ENCODE peak calls at places on chromosomes 7 and 10, in eight cellular contexts. Y is stimulated activated CD4-positive, alpha-beta T cell treated with anti-CD3 and anti-CD28 coated beads, Interleukin-4, amount 100 ng/mL, for 4 hours; S is NCI-H1105 treated with DMSO at 0.1 percent for 48 hours; A is NCI-H2081; X is GM23248; B is AG10803; P is HS-5; K is nephron progenitor cell. I is an unnamed sample.

GRCh38 chr7:2894118-2894940 is 50.2 kb upstream of the GNA12 start:
- DNase-seq in Y (peak; percentile 50), S (no peak), A (peak; percentile 24), X (no peak), B (no peak), P (no peak), K (no peak), I (peak; percentile 38)

GRCh38 chr7:140829720-140830119 is 95.0 kb downstream of the BRAF start:
- DNase-seq in Y (no peak), S (no peak), A (no peak), X (no peak), B (no peak), P (no peak), K (no peak), I (no peak)

GRCh38 chr7:77339726-77340125 is 76.4 kb downstream of the GSAP start:
- DNase-seq in Y (no peak), S (no peak), A (no peak), X (no peak), B (no peak), P (no peak), K (no peak), I (no peak)

GRCh38 chr7:113698556-113699220 is 220.1 kb downstream of the PPP1R3A start:
- DNase-seq in Y (no peak), S (peak; percentile 38), A (peak; percentile 62), X (peak; percentile 59), B (peak; percentile 21), P (no peak), K (peak; percentile 10), I (no peak)

GRCh38 chr10:43054593-43054992 is 22.3 kb upstream of the RET start:
- DNase-seq in Y (no peak), S (no peak), A (no peak), X (no peak), B (no peak), P (no peak), K (no peak), I (no peak)

GRCh38 chr10:83915801-83916200 is 223.5 kb upstream of the GHITM start:
- DNase-seq in Y (no peak), S (no peak), A (no peak), X (no peak), B (no peak), P (no peak), K (no peak), I (no peak)

GRCh38 chr7:39540320-39540719 is 25.9 kb upstream of the YAE1 start:
- DNase-seq in Y (no peak), S (no peak), A (peak; percentile 29), X (no peak), B (no peak), P (no peak), K (no peak), I (no peak)

GRCh38 chr10:24350111-24350921 is 141.4 kb downstream of the KIAA1217 start:
- DNase-seq in Y (no peak), S (no peak), A (no peak), X (no peak), B (peak; percentile 64), P (no peak), K (no peak), I (no peak)

GRCh38 chr7:138095972-138096935 is 20.0 kb downstream of the AKR1D1 start:
- DNase-seq in Y (no peak), S (no peak), A (no peak), X (no peak), B (no peak), P (no peak), K (no peak), I (no peak)

GRCh38 chr7:85030893-85031292 is 156.0 kb downstream of the SEMA3D start:
- DNase-seq in Y (no peak), S (peak; percentile 22), A (peak; percentile 35), X (peak; percentile 80), B (peak; percentile 71), P (peak; percentile 28), K (no peak), I (no peak)

GRCh38 chr7:131148258-131148657 is 179.4 kb upstream of the MKLN1 start:
- DNase-seq in Y (no peak), S (no peak), A (no peak), X (no peak), B (no peak), P (no peak), K (no peak), I (no peak)

GRCh38 chr7:144391823-144392255 is 11.7 kb downstream of the NOBOX start:
- DNase-seq in Y (no peak), S (peak; percentile 54), A (peak; percentile 57), X (peak; percentile 79), B (peak; percentile 58), P (peak; percentile 14), K (peak; percentile 15), I (no peak)

GRCh38 chr10:74765465-74765864 is 60.9 kb upstream of the KAT6B start:
- DNase-seq in Y (no peak), S (no peak), A (no peak), X (no peak), B (no peak), P (no peak), K (no peak), I (no peak)

GRCh38 chr10:131733596-131733995 is 167.2 kb upstream of the PPP2R2D start:
- DNase-seq in Y (no peak), S (no peak), A (no peak), X (no peak), B (no peak), P (no peak), K (no peak), I (no peak)

GRCh38 chr7:23181684-23182553 is at the start of gene NUP42:
- DNase-seq in Y (peak; percentile 91), S (peak; percentile 98), A (peak; percentile 99), X (peak; percentile 100), B (peak; percentile 99), P (peak; percentile 100), K (peak; percentile 96), I (peak; percentile 92)

GRCh38 chr10:25815999-25816768 is 117.8 kb upstream of the MYO3A start:
- DNase-seq in Y (no peak), S (peak; percentile 29), A (peak; percentile 64), X (no peak), B (no peak), P (no peak), K (no peak), I (no peak)

GRCh38 chr7:79244482-79244881 is 209.0 kb downstream of the MAGI2 start:
- DNase-seq in Y (no peak), S (no peak), A (no peak), X (no peak), B (no peak), P (no peak), K (no peak), I (no peak)

GRCh38 chr10:70381491-70382421 is 669 bp downstream of the LRRC20 start:
- DNase-seq in Y (peak; percentile 24), S (peak; percentile 67), A (peak; percentile 40), X (peak; percentile 67), B (no peak), P (no peak), K (peak; percentile 63), I (peak; percentile 5)

GRCh38 chr10:95183451-95184230 is 10.4 kb upstream of the ACSM6 start:
- DNase-seq in Y (peak; percentile 74), S (peak; percentile 69), A (peak; percentile 63), X (peak; percentile 88), B (peak; percentile 77), P (peak; percentile 8), K (peak; percentile 96), I (peak; percentile 22)

GRCh38 chr10:16381083-16381482 is 55.7 kb upstream of the PTER start:
- DNase-seq in Y (no peak), S (no peak), A (no peak), X (no peak), B (no peak), P (peak; percentile 11), K (no peak), I (no peak)

GRCh38 chr7:42856605-42856987 is 55.3 kb downstream of the C7orf25 start:
- DNase-seq in Y (no peak), S (no peak), A (no peak), X (peak; percentile 32), B (no peak), P (no peak), K (no peak), I (no peak)

GRCh38 chr10:119538632-119539358 is 3.7 kb downstream of the RGS10 start:
- DNase-seq in Y (no peak), S (no peak), A (no peak), X (peak; percentile 30), B (no peak), P (no peak), K (no peak), I (peak; percentile 18)

GRCh38 chr10:101968910-101969321 is 87.1 kb downstream of the ARMH3 start:
- DNase-seq in Y (no peak), S (no peak), A (no peak), X (no peak), B (no peak), P (no peak), K (no peak), I (no peak)

GRCh38 chr10:79372871-79373270 is 25.6 kb downstream of the PPIF start:
- DNase-seq in Y (no peak), S (no peak), A (no peak), X (no peak), B (no peak), P (no peak), K (no peak), I (no peak)

GRCh38 chr10:30940279-30940678 is 91.4 kb downstream of the ZNF438 start:
- DNase-seq in Y (no peak), S (no peak), A (no peak), X (no peak), B (no peak), P (no peak), K (no peak), I (no peak)

GRCh38 chr7:115183431-115184057 is 261.6 kb downstream of the MDFIC start:
- DNase-seq in Y (no peak), S (no peak), A (no peak), X (no peak), B (no peak), P (no peak), K (no peak), I (no peak)

I was measured in activated effector memory CD4-positive, alpha-beta T cell treated with Interleukin-2 at 50 U/mL for 16 hours.